ENCODE peak calls at places on chromosomes 5 and 9, in four cellular contexts. F is A549, N is HepG2, E is endothelial cell of umbilical vein. G is an unnamed sample.

GRCh38 chr5:124371121-124371706 is 375.2 kb downstream of the ZNF608 start:
- DNase-seq in F (no peak), N (no peak), E (no peak), G (no peak)

GRCh38 chr5:124236366-124237231 is 509.8 kb downstream of the ZNF608 start:
- DNase-seq in F (no peak), N (no peak), E (peak; percentile 17), G (no peak)

GRCh38 chr5:179186092-179186419 is 125.9 kb downstream of the ZNF354C start:
- DNase-seq in F (no peak), N (no peak), E (no peak), G (no peak)

GRCh38 chr9:113355197-113355596 is 5.9 kb downstream of the BSPRY start:
- DNase-seq in F (no peak), N (peak; percentile 77), E (no peak), G (peak; percentile 39)

GRCh38 chr9:113574381-113575262 is 111.1 kb downstream of the RGS3 start:
- DNase-seq in F (no peak), N (no peak), E (no peak), G (peak; percentile 23)

GRCh38 chr5:133334796-133335639 is 277.3 kb downstream of the FSTL4 start:
- DNase-seq in F (no peak), N (no peak), E (no peak), G (no peak)

GRCh38 chr9:14096182-14096922 is 217.6 kb downstream of the NFIB start:
- DNase-seq in F (peak; percentile 13), N (no peak), E (peak; percentile 97), G (no peak)

GRCh38 chr5:169195601-169196000 is 105.3 kb downstream of the SLIT3 start:
- DNase-seq in F (no peak), N (no peak), E (no peak), G (no peak)

GRCh38 chr9:135584371-135584770 is 22.8 kb downstream of the PAEP start:
- DNase-seq in F (no peak), N (no peak), E (no peak), G (no peak)

GRCh38 chr9:28824410-28824963 is 1251.2 kb upstream of the C9orf72 start:
- DNase-seq in F (no peak), N (no peak), E (no peak), G (no peak)

GRCh38 chr5:163888366-163888765 is 382.9 kb downstream of the MAT2B start:
- DNase-seq in F (no peak), N (no peak), E (no peak), G (no peak)

GRCh38 chr5:81151546-81151945 is 81.6 kb upstream of the CKMT2 start:
- DNase-seq in F (no peak), N (no peak), E (peak; percentile 26), G (no peak)

GRCh38 chr9:126875780-126876510 is 15.5 kb downstream of the ZBTB34 start:
- DNase-seq in F (no peak), N (no peak), E (no peak), G (no peak)

GRCh38 chr5:116075117-116075910 is 9.5 kb upstream of the COMMD10 start:
- DNase-seq in F (no peak), N (no peak), E (no peak), G (peak; percentile 34)

GRCh38 chr5:116071211-116071610 is 13.6 kb upstream of the COMMD10 start:
- DNase-seq in F (no peak), N (no peak), E (no peak), G (no peak)

GRCh38 chr5:116078199-116078598 is 6.6 kb upstream of the COMMD10 start:
- DNase-seq in F (no peak), N (no peak), E (no peak), G (no peak)

DNA sequence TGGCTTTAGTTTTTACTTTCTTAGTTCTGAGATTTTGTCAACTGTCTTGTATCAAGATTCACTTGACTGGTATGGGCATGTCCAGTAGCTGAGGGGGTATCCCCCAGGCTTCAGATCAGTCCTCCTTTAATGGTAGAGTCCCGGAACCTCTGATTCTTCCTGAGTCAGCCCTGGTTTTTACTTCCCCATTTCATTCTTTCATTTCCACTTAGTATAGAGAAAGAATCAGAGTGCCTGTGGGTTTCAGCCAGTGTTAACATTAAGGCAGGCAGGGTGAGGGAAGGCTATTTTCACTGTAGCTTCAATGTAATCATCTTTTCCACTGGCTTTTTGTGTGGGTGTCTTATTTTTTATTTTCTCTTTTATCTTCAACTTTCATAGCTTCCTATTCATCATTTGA is 8.3 kb upstream of the COMMD10 start:
- DNase-seq in F (no peak), N (no peak), E (no peak), G (peak; percentile 54)
- TF ChIP-seq MYC in F (no peak), N (no peak), E (no peak), G (no peak)

GRCh38 chr9:133356391-133357091 is at the start of the genes SURF1 and SURF2:
- DNase-seq in F (peak; percentile 81), N (peak; percentile 68), E (peak; percentile 44), G (peak; percentile 88)
- TF ChIP-seq POLR2A in F (peak; percentile 88), N (peak; percentile 42), E (peak; percentile 65), G (peak; percentile 72)

DNA sequence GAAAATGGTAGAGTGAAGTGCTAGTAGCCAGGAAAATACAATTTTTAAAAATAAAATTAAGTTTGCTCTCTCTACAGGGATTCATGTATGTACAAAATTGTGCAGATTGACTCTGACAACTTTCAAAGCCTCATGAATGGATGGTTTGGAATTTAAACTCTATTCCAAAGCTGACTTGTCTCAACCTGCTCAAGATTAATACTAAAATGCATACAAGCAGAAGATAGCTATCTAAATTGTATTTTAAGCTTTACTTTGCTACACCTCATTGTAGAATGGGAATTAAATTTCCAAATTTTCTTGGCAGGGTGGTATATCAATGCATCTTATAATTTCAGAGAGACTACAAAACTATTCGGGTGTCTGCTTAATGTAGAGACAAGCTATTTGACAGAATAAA is 257.5 kb downstream of the RFX3 start:
- DNase-seq in F (no peak), N (no peak), E (no peak), G (no peak)
- TF ChIP-seq CTCF in F (no peak), N (no peak), E (no peak), G (no peak)

DNA sequence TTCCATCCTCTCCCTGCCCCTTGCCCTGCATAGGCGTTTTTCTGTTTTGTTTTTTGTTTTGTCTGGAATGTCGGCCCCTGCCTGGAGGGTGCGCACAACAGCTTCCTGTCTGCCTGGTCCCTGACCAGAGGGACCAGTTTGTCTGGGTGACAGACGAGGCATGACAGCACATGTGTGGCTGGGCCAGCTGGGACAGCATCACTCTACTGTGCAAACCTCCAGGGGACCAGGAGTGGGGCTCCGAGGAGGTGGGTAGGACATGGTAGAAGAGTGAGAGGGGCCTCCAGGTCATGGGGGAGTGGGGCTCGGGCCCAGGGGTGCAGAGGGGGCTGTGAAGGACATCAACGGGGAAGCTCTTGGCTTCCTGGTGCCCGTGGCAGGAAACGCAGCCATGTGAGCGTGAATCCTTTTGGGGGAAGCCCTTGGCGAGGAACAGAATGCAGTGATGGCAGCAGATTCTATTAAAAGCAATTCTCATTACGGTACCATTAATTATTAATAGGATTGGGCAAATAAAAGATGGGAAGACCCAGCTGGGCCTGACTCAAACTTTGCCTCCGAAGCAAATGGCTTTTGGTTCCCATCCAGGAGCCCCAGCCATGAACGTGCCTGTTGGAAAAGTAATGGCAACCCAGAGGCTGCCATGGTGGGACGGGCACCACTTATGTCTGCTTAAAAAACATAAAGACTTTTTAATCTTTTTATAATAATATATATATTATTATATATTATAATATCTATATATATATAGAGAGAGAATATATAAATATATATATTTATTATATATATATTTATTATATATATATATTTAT is 184.4 kb upstream of the IER5L start:
- DNase-seq in F (no peak), N (no peak), E (no peak), G (no peak)
- TF ChIP-seq MYC in F (no peak), N (no peak), E (no peak), G (no peak)

DNA sequence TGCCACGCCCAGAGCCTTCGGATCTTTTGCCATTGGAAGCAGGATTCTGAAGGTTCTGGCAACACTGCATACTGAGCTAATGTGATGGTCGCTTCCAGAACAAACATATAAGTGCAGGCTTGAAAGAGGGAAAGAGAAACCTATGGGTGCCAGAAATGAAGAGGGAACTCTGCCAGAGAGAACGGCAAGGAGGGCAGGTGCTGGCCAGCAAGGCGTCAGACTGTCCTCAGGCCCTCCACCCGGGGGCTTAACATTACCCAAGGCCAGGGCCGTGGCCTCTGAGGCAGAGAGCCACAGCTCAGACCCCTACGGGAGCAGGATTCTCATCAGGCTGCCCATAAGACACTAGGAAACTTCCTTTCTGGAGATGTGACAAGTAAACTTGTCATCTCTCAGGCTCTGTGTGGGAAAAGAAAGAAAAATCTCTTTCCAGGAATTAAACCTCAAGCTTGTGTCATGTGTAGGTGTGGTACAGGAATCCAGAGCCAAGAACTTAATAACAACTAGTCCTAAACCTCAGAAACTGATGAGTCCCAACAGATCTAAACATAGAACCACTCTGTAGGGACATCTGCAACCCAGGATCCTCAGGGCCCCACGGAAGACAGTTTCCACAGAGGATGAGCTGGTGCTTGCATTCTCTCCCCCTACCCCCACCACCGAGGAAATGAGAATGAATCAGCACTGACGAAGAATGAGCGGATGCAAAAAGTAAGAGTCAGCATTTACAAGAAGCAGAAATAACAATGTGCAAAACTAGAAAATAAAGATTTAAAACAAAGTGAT is 74.2 kb downstream of the DCP2 start:
- DNase-seq in F (no peak), N (no peak), E (peak; percentile 83), G (no peak)
- TF ChIP-seq POLR2A in F (no peak), N (no peak), E (no peak), G (no peak)

G was measured in NB4.